ENCODE peak calls at places on chromosomes 2 and 18, in nine cellular contexts. E, G, M, P, B, S, T, H and Q are unnamed samples.

GRCh38 chr18:13120967-13121586 is 97.5 kb upstream of the LDLRAD4 start:
- DNase-seq in T (peak), E (no peak), H (peak), B (no peak), M (no peak), G (no peak), S (no peak), P (no peak), Q (no peak)

GRCh38 chr2:29281585-29281984 is 166.4 kb downstream of the CLIP4 start:
- DNase-seq in B (no peak), G (no peak), T (peak), H (peak), S (peak), M (no peak), P (no peak), E (no peak), Q (peak)

GRCh38 chr18:44826418-44827259 is 146.0 kb downstream of the SETBP1 start:
- DNase-seq in E (no peak), M (no peak), P (no peak), S (peak), T (peak), B (no peak), H (peak), G (peak), Q (no peak)

GRCh38 chr2:33430856-33431255 is 45.6 kb upstream of the RASGRP3 start:
- DNase-seq in B (no peak), S (no peak), H (no peak), M (no peak), P (no peak), G (no peak), E (no peak), T (no peak), Q (no peak)

GRCh38 chr2:9417725-9418124 is 5.6 kb downstream of the ITGB1BP1 start:
- DNase-seq in P (no peak), E (no peak), S (no peak), H (no peak), B (no peak), T (no peak), M (no peak), G (no peak), Q (no peak)

GRCh38 chr18:73101977-73102376 is 234.2 kb upstream of the NETO1 start:
- DNase-seq in M (no peak), S (no peak), E (no peak), T (no peak), G (peak), B (no peak), P (no peak), H (no peak), Q (no peak)

GRCh38 chr18:61901334-61901986 is 8.7 kb upstream of the RNF152 start:
- DNase-seq in T (peak), S (peak), P (peak), G (peak), M (peak), H (peak), B (no peak), E (no peak), Q (no peak)

GRCh38 chr2:230410861-230411464 is 5.0 kb upstream of the SP100 start:
- DNase-seq in H (no peak), B (no peak), P (no peak), E (no peak), S (no peak), M (no peak), G (no peak), T (no peak), Q (no peak)

GRCh38 chr2:24697792-24698191 is 95.4 kb downstream of the PTRHD1 start:
- DNase-seq in S (no peak), H (no peak), T (no peak), E (no peak), B (no peak), G (no peak), P (no peak), M (no peak), Q (no peak)

GRCh38 chr2:171673928-171674327 is 13.3 kb upstream of the DYNC1I2 start:
- DNase-seq in P (no peak), E (no peak), M (no peak), S (no peak), B (no peak), T (peak), H (no peak), G (no peak), Q (no peak)

GRCh38 chr2:45435316-45435715 is 175.8 kb downstream of the SRBD1 start:
- DNase-seq in E (no peak), S (no peak), T (peak), P (no peak), H (peak), M (no peak), B (no peak), G (peak), Q (no peak)

GRCh38 chr2:218168635-218169462 is 2.1 kb upstream of the CXCR1 start:
- DNase-seq in S (peak), E (peak), M (peak), P (peak), T (peak), G (peak), H (peak), B (peak), Q (peak)

GRCh38 chr2:8098952-8099582 is 582.8 kb upstream of the ID2 start:
- DNase-seq in M (no peak), E (no peak), P (no peak), H (no peak), G (no peak), B (no peak), S (no peak), T (no peak), Q (no peak)

GRCh38 chr2:9984217-9984739 is 32.8 kb downstream of the GRHL1 start:
- DNase-seq in B (no peak), H (peak), T (peak), S (no peak), E (no peak), P (peak), M (peak), G (peak), Q (no peak)

GRCh38 chr18:26874283-26874682 is 8.8 kb upstream of the AQP4 start:
- DNase-seq in T (no peak), G (no peak), M (no peak), H (no peak), E (no peak), S (no peak), P (no peak), B (no peak), Q (no peak)

GRCh38 chr2:113067681-113068080 is at the start of gene IL1F10:
- DNase-seq in T (no peak), P (no peak), M (no peak), S (no peak), E (no peak), B (no peak), H (no peak), G (no peak), Q (no peak)

GRCh38 chr2:197784956-197785941 is at the start of gene BOLL:
- DNase-seq in E (no peak), M (no peak), S (no peak), B (no peak), P (no peak), H (no peak), G (no peak), T (no peak), Q (no peak)

GRCh38 chr2:136394136-136395060 is 276.4 kb upstream of the CXCR4 start:
- DNase-seq in E (no peak), B (no peak), H (no peak), P (no peak), T (no peak), M (no peak), G (no peak), S (no peak), Q (no peak)

GRCh38 chr2:150165479-150165878 is 322.0 kb downstream of the RND3 start:
- DNase-seq in P (no peak), T (peak), S (no peak), B (no peak), M (no peak), H (no peak), E (no peak), G (no peak), Q (no peak)

GRCh38 chr2:121205321-121205942 is 79.6 kb downstream of the TFCP2L1 start:
- DNase-seq in E (no peak), M (no peak), T (no peak), G (peak), P (no peak), S (no peak), B (no peak), H (no peak), Q (no peak)

GRCh38 chr2:15675456-15676195 is 84.0 kb downstream of the DDX1 start:
- DNase-seq in M (no peak), T (no peak), H (peak), B (no peak), P (no peak), G (peak), S (no peak), E (no peak), Q (no peak)

GRCh38 chr2:182962641-182963040 is 75.6 kb downstream of the NCKAP1 start:
- DNase-seq in B (no peak), S (no peak), T (no peak), M (no peak), G (no peak), P (no peak), E (no peak), H (no peak), Q (no peak)

GRCh38 chr2:195363496-195363895 is 293.5 kb upstream of the SLC39A10 start:
- DNase-seq in M (no peak), B (no peak), T (peak), H (peak), P (no peak), E (no peak), G (peak), S (no peak), Q (no peak)

GRCh38 chr2:20225294-20226151 is 593 bp upstream of the SDC1 start:
- DNase-seq in G (peak), P (peak), M (no peak), S (peak), B (no peak), T (peak), E (no peak), H (peak), Q (no peak)

GRCh38 chr18:49699303-49699702 is 114.0 kb downstream of the ACAA2 start:
- DNase-seq in H (no peak), S (no peak), P (no peak), B (no peak), T (no peak), G (no peak), M (no peak), E (no peak), Q (no peak)

GRCh38 chr2:121881950-121882349 is 126.5 kb downstream of the TSN start:
- DNase-seq in G (no peak), M (no peak), B (no peak), S (no peak), E (no peak), H (no peak), T (no peak), P (no peak), Q (no peak)

GRCh38 chr2:45533771-45534170 is 77.3 kb downstream of the SRBD1 start:
- DNase-seq in B (no peak), P (no peak), E (no peak), T (peak), G (no peak), S (no peak), H (peak), M (no peak), Q (no peak)

GRCh38 chr18:79926715-79927596 is 24.5 kb downstream of the SLC66A2 start:
- DNase-seq in E (no peak), M (no peak), B (no peak), T (no peak), S (no peak), G (no peak), P (no peak), H (no peak), Q (no peak)

GRCh38 chr2:62492048-62492447 is 13.9 kb downstream of the TMEM17 start:
- DNase-seq in S (no peak), G (no peak), B (no peak), H (no peak), M (no peak), E (no peak), P (no peak), T (no peak), Q (no peak)

GRCh38 chr2:20650412-20650879 is 452 bp downstream of the HS1BP3 start:
- DNase-seq in G (no peak), M (no peak), B (peak), T (peak), P (peak), H (peak), E (no peak), S (no peak), Q (no peak)

GRCh38 chr2:9991221-9991620 is 39.7 kb downstream of the GRHL1 start:
- DNase-seq in M (no peak), S (no peak), G (no peak), H (no peak), E (no peak), T (no peak), B (no peak), P (no peak), Q (no peak)

GRCh38 chr2:25286025-25286400 is 55.7 kb downstream of the DNMT3A start:
- DNase-seq in S (no peak), G (no peak), E (peak), B (peak), M (peak), P (peak), H (no peak), T (no peak), Q (no peak)

GRCh38 chr2:188316791-188317423 is 25.2 kb downstream of the GULP1 start:
- DNase-seq in P (no peak), T (no peak), E (no peak), H (no peak), S (no peak), G (no peak), M (no peak), B (no peak), Q (no peak)

GRCh38 chr2:141496805-141497204 is 634.0 kb downstream of the LRP1B start:
- DNase-seq in E (no peak), P (no peak), H (peak), S (no peak), G (no peak), B (no peak), M (no peak), T (no peak), Q (no peak)

GRCh38 chr2:3121601-3122000 is 256.0 kb downstream of the EIPR1 start:
- DNase-seq in H (peak), M (no peak), S (no peak), E (no peak), G (peak), T (no peak), B (no peak), P (no peak), Q (no peak)

GRCh38 chr2:236748385-236748784 is 178.8 kb downstream of the ACKR3 start:
- DNase-seq in S (no peak), T (peak), G (peak), B (no peak), M (no peak), E (no peak), H (no peak), P (no peak), Q (no peak)